ENCODE peak calls at places on chromosomes 13 and 19, in nine cellular contexts. C is testis; F is heart right ventricle; M is iPS DF 6.9; X is body of pancreas; D is cardiac muscle cell; B is CD8-positive, alpha-beta memory T cell; O is neural progenitor cell; U is H1. S is an unnamed sample.

GRCh38 chr13:40786568-40786996 is 2.8 kb upstream of the SLC25A15 start:
- DNase-seq in C (no peak), F (no peak), M (no peak), X (no peak), D (no peak), B (no peak), O (no peak), U (no peak), S (no peak)

GRCh38 chr19:43720936-43721335 is 5.1 kb downstream of the IRGC start:
- DNase-seq in C (no peak), F (no peak), M (no peak), X (no peak), D (no peak), B (no peak), O (no peak), U (no peak), S (no peak)

GRCh38 chr13:36919206-36919832 is 719 bp downstream of the SMAD9 start:
- DNase-seq in C (peak; percentile 56), F (peak; percentile 33), M (no peak), X (peak; percentile 13), D (peak; percentile 87), B (no peak), O (peak; percentile 76), U (no peak), S (peak; percentile 63)

GRCh38 chr19:48681127-48681470 is 8.3 kb upstream of the NTN5 start:
- DNase-seq in C (peak; percentile 78), F (no peak), M (no peak), X (no peak), D (no peak), B (no peak), O (no peak), U (no peak), S (no peak)

GRCh38 chr13:54287062-54287764 is 1258.6 kb downstream of the OLFM4 start:
- DNase-seq in C (no peak), F (no peak), M (no peak), X (no peak), D (no peak), B (peak; percentile 24), O (no peak), U (no peak), S (no peak)

GRCh38 chr19:29971648-29972047 is 29.6 kb downstream of the URI1 start:
- DNase-seq in C (no peak), F (no peak), M (no peak), X (no peak), D (no peak), B (no peak), O (no peak), U (no peak), S (no peak)

GRCh38 chr19:10603873-10604459 is 16.9 kb upstream of the AP1M2 start:
- DNase-seq in C (no peak), F (no peak), M (no peak), X (peak; percentile 43), D (no peak), B (peak; percentile 63), O (peak; percentile 9), U (no peak), S (no peak)

GRCh38 chr13:81606074-81606473 is 1265.1 kb upstream of the SPRY2 start:
- DNase-seq in C (no peak), F (no peak), M (no peak), X (no peak), D (no peak), B (no peak), O (no peak), U (no peak), S (no peak)

GRCh38 chr19:28457620-28458019 is 755.3 kb downstream of the UQCRFS1 start:
- DNase-seq in C (no peak), F (no peak), M (no peak), X (no peak), D (no peak), B (no peak), O (no peak), U (no peak), S (no peak)

GRCh38 chr19:28449803-28450202 is 763.1 kb downstream of the UQCRFS1 start:
- DNase-seq in C (no peak), F (no peak), M (no peak), X (no peak), D (no peak), B (no peak), O (no peak), U (no peak), S (no peak)

GRCh38 chr19:28456264-28456663 is 756.7 kb downstream of the UQCRFS1 start:
- DNase-seq in C (no peak), F (no peak), M (no peak), X (no peak), D (no peak), B (no peak), O (peak; percentile 21), U (no peak), S (no peak)

GRCh38 chr19:28456708-28457320 is 756.1 kb downstream of the UQCRFS1 start:
- DNase-seq in C (no peak), F (no peak), M (no peak), X (no peak), D (no peak), B (no peak), O (no peak), U (no peak), S (no peak)

GRCh38 chr19:28454083-28454482 is 758.9 kb downstream of the UQCRFS1 start:
- DNase-seq in C (no peak), F (no peak), M (no peak), X (no peak), D (no peak), B (no peak), O (no peak), U (no peak), S (no peak)
- H3K9me3 ChIP-seq in C (no peaks in the 10 kb centered on the region), F (no peaks in the 10 kb centered on the region), M (no peaks in the 10 kb centered on the region), X (no peaks in the 10 kb centered on the region), D (no peaks in the 10 kb centered on the region), B (no peaks in the 10 kb centered on the region), O (no peaks in the 10 kb centered on the region), U (no peaks in the 10 kb centered on the region), S (peaks cover 2% of the 10 kb centered on the region)

DNA sequence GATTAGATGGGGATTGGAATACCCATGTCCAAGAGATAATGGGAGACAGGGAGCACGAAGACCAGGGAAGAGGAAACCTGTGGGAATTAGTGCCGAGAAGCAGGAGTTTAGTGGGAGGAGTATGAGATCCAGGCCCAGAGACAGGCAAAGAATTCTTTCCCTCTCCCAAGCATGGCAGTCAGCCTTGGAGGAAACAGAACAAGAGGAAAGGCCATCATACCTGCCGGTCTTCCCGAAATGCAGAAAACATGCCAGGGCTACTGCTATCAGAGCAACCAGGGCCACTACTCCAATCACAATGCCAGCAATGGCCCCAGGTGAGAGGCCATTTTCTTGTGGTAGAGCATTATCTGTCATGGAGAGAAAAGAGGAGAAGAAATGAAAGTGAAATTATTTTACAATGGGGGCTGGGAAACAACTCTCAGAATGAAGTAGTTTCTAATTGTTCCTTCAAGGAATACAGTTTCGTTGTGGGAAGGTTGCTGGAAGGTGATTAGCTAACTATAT is 16.1 kb downstream of the CEACAM1 start:
- DNase-seq in C (no peak), F (no peak), M (no peak), X (no peak), D (no peak), B (no peak), O (no peak), U (no peak), S (no peak)
- H3K4me1 ChIP-seq in C (no peaks in the 10 kb centered on the region), F (no peaks in the 10 kb centered on the region), M (no peaks in the 10 kb centered on the region), X (no peaks in the 10 kb centered on the region), D (no peaks in the 10 kb centered on the region), B (no peaks in the 10 kb centered on the region), O (no peaks in the 10 kb centered on the region), U (peaks cover 4% of the 10 kb centered on the region), S (no peaks in the 10 kb centered on the region)

GRCh38 chr13:26469602-26470001 is 87.9 kb upstream of the WASF3 start:
- DNase-seq in C (no peak), F (no peak), M (no peak), X (no peak), D (no peak), B (no peak), O (no peak), U (no peak), S (no peak)

GRCh38 chr13:26468203-26468602 is 89.3 kb upstream of the WASF3 start:
- DNase-seq in C (no peak), F (no peak), M (no peak), X (no peak), D (no peak), B (no peak), O (peak; percentile 33), U (no peak), S (no peak)

GRCh38 chr13:26463848-26464247 is 93.6 kb upstream of the WASF3 start:
- DNase-seq in C (no peak), F (no peak), M (no peak), X (no peak), D (no peak), B (no peak), O (no peak), U (no peak), S (no peak)

GRCh38 chr13:26465514-26465913 is 92.0 kb upstream of the WASF3 start:
- DNase-seq in C (no peak), F (peak; percentile 56), M (no peak), X (no peak), D (no peak), B (no peak), O (no peak), U (no peak), S (no peak)

DNA sequence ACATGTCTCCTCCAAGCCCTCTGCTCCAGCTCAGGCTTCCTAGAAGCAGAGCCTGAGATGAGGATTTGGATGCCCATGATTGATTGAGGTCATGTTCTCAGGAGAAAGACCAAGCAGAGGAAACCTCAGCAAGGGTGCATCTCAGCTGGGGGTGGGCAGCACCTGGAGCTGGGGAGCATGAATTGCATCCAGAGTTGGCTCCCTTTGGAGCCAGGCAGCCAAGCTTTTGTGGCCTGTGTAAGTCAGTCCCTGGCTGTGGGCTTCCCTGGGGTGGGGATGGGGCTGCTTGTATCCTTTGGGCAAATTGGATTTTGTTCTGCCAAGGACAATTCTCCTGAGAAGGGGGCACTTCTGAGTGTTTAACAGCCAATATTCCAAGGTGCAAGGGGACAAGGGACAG is 91.5 kb upstream of the WASF3 start:
- DNase-seq in C (no peak), F (no peak), M (no peak), X (no peak), D (no peak), B (no peak), O (no peak), U (no peak), S (no peak)
- H3K9me3 ChIP-seq in C (no peaks in the 10 kb centered on the region), F (no peaks in the 10 kb centered on the region), M (no peaks in the 10 kb centered on the region), X (no peaks in the 10 kb centered on the region), D (no peaks in the 10 kb centered on the region), B (no peaks in the 10 kb centered on the region), O (no peaks in the 10 kb centered on the region), U (no peaks in the 10 kb centered on the region), S (no peaks in the 10 kb centered on the region)

GRCh38 chr13:93316848-93317247 is 90.2 kb downstream of the GPC6 start:
- DNase-seq in C (no peak), F (no peak), M (no peak), X (no peak), D (no peak), B (no peak), O (no peak), U (no peak), S (peak; percentile 29)

GRCh38 chr13:93320942-93321341 is 94.3 kb downstream of the GPC6 start:
- DNase-seq in C (no peak), F (no peak), M (no peak), X (no peak), D (no peak), B (no peak), O (no peak), U (no peak), S (no peak)

DNA sequence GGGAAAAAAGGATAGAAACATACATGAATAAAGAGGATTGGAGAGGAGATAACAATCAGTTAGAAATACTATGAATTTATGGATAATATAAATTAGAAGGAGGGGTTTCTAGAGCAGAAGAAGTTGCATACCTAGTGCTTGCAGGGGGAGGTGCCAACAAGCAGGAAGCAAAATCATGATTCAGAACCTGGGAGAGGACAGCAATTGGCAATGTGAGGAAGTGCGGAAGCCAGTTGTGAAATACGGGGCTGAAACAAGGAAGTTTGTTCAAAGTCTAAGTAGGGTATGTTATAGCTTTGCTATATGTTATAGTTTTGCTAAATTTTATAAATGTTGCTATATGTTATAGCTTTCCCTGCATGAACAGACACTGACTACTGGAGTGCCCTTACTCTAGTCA is 91.9 kb downstream of the GPC6 start:
- DNase-seq in C (no peak), F (no peak), M (no peak), X (no peak), D (peak; percentile 9), B (no peak), O (no peak), U (no peak), S (no peak)
- H3K4me1 ChIP-seq in C (no peaks in the 10 kb centered on the region), F (no peaks in the 10 kb centered on the region), M (peaks cover 4% of the 10 kb centered on the region), X (no peaks in the 10 kb centered on the region), D (no peaks in the 10 kb centered on the region), B (no peaks in the 10 kb centered on the region), O (peaks cover 17% of the 10 kb centered on the region), U (peaks cover 8% of the 10 kb centered on the region), S (peaks cover 23% of the 10 kb centered on the region)

S was measured in HAP-1.